ENCODE peak calls at places on chromosomes 3 and 15, in eight cellular contexts. One of them, this sample, is unnamed. For H3K36me3, the result is how much of the 10 kb centered on the place peaks cover.

GRCh38 chr3:46917257-46917656 is 39.7 kb downstream of the PTH1R start:
- DNase-seq in CD4-positive, alpha-beta memory T cell: no peak
- DNase-seq in endodermal cell: no peak
- DNase-seq in heart right ventricle: no peak
- DNase-seq in aorta: no peak
- DNase-seq in tibial artery: no peak
- DNase-seq in colonic mucosa: no peak
- DNase-seq in left ventricle myocardium inferior: peak
- DNase-seq in this sample: no peak

GRCh38 chr3:110946810-110947209 is 124.8 kb upstream of the NECTIN3 start:
- DNase-seq in endodermal cell: no peak
- DNase-seq in colonic mucosa: no peak
- DNase-seq in left ventricle myocardium inferior: no peak
- DNase-seq in aorta: no peak
- DNase-seq in CD4-positive, alpha-beta memory T cell: no peak
- DNase-seq in heart right ventricle: no peak
- DNase-seq in tibial artery: no peak
- DNase-seq in this sample: no peak

GRCh38 chr15:73931441-73931840 is 5.2 kb downstream of the LOXL1 start:
- DNase-seq in CD4-positive, alpha-beta memory T cell: no peak
- DNase-seq in colonic mucosa: no peak
- DNase-seq in heart right ventricle: no peak
- DNase-seq in tibial artery: peak
- DNase-seq in left ventricle myocardium inferior: peak
- DNase-seq in aorta: peak
- DNase-seq in endodermal cell: no peak
- DNase-seq in this sample: no peak

GRCh38 chr3:134038716-134039115 is 9.0 kb upstream of the SLCO2A1 start:
- DNase-seq in endodermal cell: no peak
- DNase-seq in CD4-positive, alpha-beta memory T cell: no peak
- DNase-seq in left ventricle myocardium inferior: no peak
- DNase-seq in aorta: no peak
- DNase-seq in heart right ventricle: no peak
- DNase-seq in colonic mucosa: peak
- DNase-seq in tibial artery: no peak
- DNase-seq in this sample: no peak

GRCh38 chr3:79729096-79729495 is 38.7 kb downstream of the ROBO1 start:
- DNase-seq in CD4-positive, alpha-beta memory T cell: no peak
- DNase-seq in endodermal cell: no peak
- DNase-seq in left ventricle myocardium inferior: no peak
- DNase-seq in aorta: no peak
- DNase-seq in heart right ventricle: peak
- DNase-seq in tibial artery: no peak
- DNase-seq in colonic mucosa: no peak
- DNase-seq in this sample: no peak

GRCh38 chr3:25604107-25604805 is 60.5 kb downstream of the TOP2B start:
- DNase-seq in heart right ventricle: no peak
- DNase-seq in endodermal cell: no peak
- DNase-seq in tibial artery: no peak
- DNase-seq in colonic mucosa: no peak
- DNase-seq in CD4-positive, alpha-beta memory T cell: no peak
- DNase-seq in aorta: no peak
- DNase-seq in left ventricle myocardium inferior: no peak
- DNase-seq in this sample: no peak

GRCh38 chr3:111895079-111895478 is 36.0 kb downstream of the PHLDB2 start:
- DNase-seq in tibial artery: no peak
- DNase-seq in colonic mucosa: no peak
- DNase-seq in aorta: no peak
- DNase-seq in endodermal cell: no peak
- DNase-seq in heart right ventricle: no peak
- DNase-seq in CD4-positive, alpha-beta memory T cell: no peak
- DNase-seq in left ventricle myocardium inferior: no peak
- DNase-seq in this sample: peak

GRCh38 chr15:57551717-57552677 is 39.7 kb upstream of the MYZAP start:
- DNase-seq in CD4-positive, alpha-beta memory T cell: no peak
- DNase-seq in aorta: no peak
- DNase-seq in heart right ventricle: peak
- DNase-seq in tibial artery: no peak
- DNase-seq in left ventricle myocardium inferior: peak
- DNase-seq in colonic mucosa: no peak
- DNase-seq in endodermal cell: peak
- DNase-seq in this sample: peak

GRCh38 chr3:101070260-101071121 is 77.3 kb upstream of the ABI3BP start:
- DNase-seq in heart right ventricle: peak
- DNase-seq in left ventricle myocardium inferior: peak
- DNase-seq in tibial artery: no peak
- DNase-seq in aorta: peak
- DNase-seq in colonic mucosa: peak
- DNase-seq in endodermal cell: peak
- DNase-seq in CD4-positive, alpha-beta memory T cell: peak
- DNase-seq in this sample: peak

GRCh38 chr15:57667171-57667924 is 39.2 kb upstream of the POLR2M start:
- DNase-seq in left ventricle myocardium inferior: no peak
- DNase-seq in tibial artery: no peak
- DNase-seq in endodermal cell: no peak
- DNase-seq in aorta: no peak
- DNase-seq in CD4-positive, alpha-beta memory T cell: no peak
- DNase-seq in heart right ventricle: no peak
- DNase-seq in colonic mucosa: peak
- DNase-seq in this sample: peak

GRCh38 chr15:39283531-39283930 is 297.3 kb upstream of the THBS1 start:
- DNase-seq in aorta: no peak
- DNase-seq in left ventricle myocardium inferior: no peak
- DNase-seq in colonic mucosa: no peak
- DNase-seq in tibial artery: no peak
- DNase-seq in endodermal cell: no peak
- DNase-seq in heart right ventricle: no peak
- DNase-seq in CD4-positive, alpha-beta memory T cell: no peak
- DNase-seq in this sample: no peak

GRCh38 chr15:45611305-45611704 is 23.5 kb upstream of the SQOR start:
- DNase-seq in tibial artery: no peak
- DNase-seq in colonic mucosa: no peak
- DNase-seq in endodermal cell: no peak
- DNase-seq in CD4-positive, alpha-beta memory T cell: no peak
- DNase-seq in aorta: no peak
- DNase-seq in heart right ventricle: no peak
- DNase-seq in left ventricle myocardium inferior: no peak
- DNase-seq in this sample: no peak

GRCh38 chr15:59384507-59384906 is 11.8 kb upstream of the MYO1E start:
- DNase-seq in aorta: no peak
- DNase-seq in CD4-positive, alpha-beta memory T cell: no peak
- DNase-seq in endodermal cell: no peak
- DNase-seq in colonic mucosa: no peak
- DNase-seq in left ventricle myocardium inferior: no peak
- DNase-seq in tibial artery: no peak
- DNase-seq in heart right ventricle: no peak
- DNase-seq in this sample: no peak

GRCh38 chr3:59436164-59436958 is 386.5 kb upstream of the CFAP20DC start:
- DNase-seq in endodermal cell: no peak
- DNase-seq in colonic mucosa: peak
- DNase-seq in left ventricle myocardium inferior: no peak
- DNase-seq in aorta: no peak
- DNase-seq in tibial artery: no peak
- DNase-seq in heart right ventricle: no peak
- DNase-seq in CD4-positive, alpha-beta memory T cell: no peak
- DNase-seq in this sample: no peak

GRCh38 chr15:40046721-40047412 is 7.9 kb upstream of the SRP14 start:
- DNase-seq in endodermal cell: no peak
- DNase-seq in colonic mucosa: no peak
- DNase-seq in aorta: no peak
- DNase-seq in CD4-positive, alpha-beta memory T cell: no peak
- DNase-seq in heart right ventricle: no peak
- DNase-seq in tibial artery: peak
- DNase-seq in left ventricle myocardium inferior: no peak
- DNase-seq in this sample: no peak

GRCh38 chr3:53708001-53708621 is 138.1 kb downstream of the CHDH start:
- DNase-seq in left ventricle myocardium inferior: no peak
- DNase-seq in heart right ventricle: peak
- DNase-seq in CD4-positive, alpha-beta memory T cell: no peak
- DNase-seq in aorta: no peak
- DNase-seq in tibial artery: no peak
- DNase-seq in colonic mucosa: no peak
- DNase-seq in endodermal cell: peak
- DNase-seq in this sample: no peak

GRCh38 chr15:33016405-33017024 is 178.0 kb downstream of the FMN1 start:
- DNase-seq in aorta: no peak
- DNase-seq in tibial artery: no peak
- DNase-seq in colonic mucosa: no peak
- DNase-seq in CD4-positive, alpha-beta memory T cell: no peak
- DNase-seq in left ventricle myocardium inferior: no peak
- DNase-seq in heart right ventricle: no peak
- DNase-seq in endodermal cell: no peak
- DNase-seq in this sample: no peak

GRCh38 chr3:148102156-148102555 is 595.5 kb upstream of the AGTR1 start:
- DNase-seq in CD4-positive, alpha-beta memory T cell: no peak
- DNase-seq in aorta: no peak
- DNase-seq in tibial artery: no peak
- DNase-seq in left ventricle myocardium inferior: no peak
- DNase-seq in colonic mucosa: no peak
- DNase-seq in heart right ventricle: no peak
- DNase-seq in endodermal cell: no peak
- DNase-seq in this sample: no peak

GRCh38 chr15:79623488-79623887 is 191.4 kb downstream of the MINAR1 start:
- DNase-seq in tibial artery: no peak
- DNase-seq in heart right ventricle: no peak
- DNase-seq in colonic mucosa: no peak
- DNase-seq in endodermal cell: no peak
- DNase-seq in CD4-positive, alpha-beta memory T cell: no peak
- DNase-seq in aorta: no peak
- DNase-seq in left ventricle myocardium inferior: no peak
- DNase-seq in this sample: no peak
- H3K4me3 ChIP-seq in tibial artery: no peak
- H3K4me3 ChIP-seq in heart right ventricle: no peak
- H3K4me3 ChIP-seq in colonic mucosa: no peak
- H3K4me3 ChIP-seq in endodermal cell: no peak
- H3K4me3 ChIP-seq in CD4-positive, alpha-beta memory T cell: no peak
- H3K4me3 ChIP-seq in aorta: no peak
- H3K4me3 ChIP-seq in left ventricle myocardium inferior: no peak
- H3K4me3 ChIP-seq in this sample: no peak

GRCh38 chr3:52400275-52400793 is 44.6 kb downstream of the SEMA3G start:
- DNase-seq in tibial artery: no peak
- DNase-seq in heart right ventricle: peak
- DNase-seq in CD4-positive, alpha-beta memory T cell: no peak
- DNase-seq in endodermal cell: no peak
- DNase-seq in aorta: peak
- DNase-seq in left ventricle myocardium inferior: peak
- DNase-seq in colonic mucosa: no peak
- DNase-seq in this sample: no peak
- H3K36me3 ChIP-seq in tibial artery: half or more
- H3K36me3 ChIP-seq in heart right ventricle: under half
- H3K36me3 ChIP-seq in CD4-positive, alpha-beta memory T cell: half or more
- H3K36me3 ChIP-seq in endodermal cell: under half
- H3K36me3 ChIP-seq in aorta: under half
- H3K36me3 ChIP-seq in left ventricle myocardium inferior: under half
- H3K36me3 ChIP-seq in colonic mucosa: under half
- H3K36me3 ChIP-seq in this sample: under half

GRCh38 chr3:128727485-128727884 is 1.5 kb downstream of the RAB7A start:
- DNase-seq in CD4-positive, alpha-beta memory T cell: no peak
- DNase-seq in tibial artery: no peak
- DNase-seq in endodermal cell: no peak
- DNase-seq in heart right ventricle: no peak
- DNase-seq in colonic mucosa: no peak
- DNase-seq in left ventricle myocardium inferior: no peak
- DNase-seq in aorta: no peak
- DNase-seq in this sample: no peak
- H3K4me3 ChIP-seq in CD4-positive, alpha-beta memory T cell: peak
- H3K4me3 ChIP-seq in tibial artery: peak
- H3K4me3 ChIP-seq in endodermal cell: peak
- H3K4me3 ChIP-seq in heart right ventricle: peak
- H3K4me3 ChIP-seq in colonic mucosa: peak
- H3K4me3 ChIP-seq in left ventricle myocardium inferior: peak
- H3K4me3 ChIP-seq in aorta: peak
- H3K4me3 ChIP-seq in this sample: peak

GRCh38 chr3:86965180-86965579 is 25.8 kb downstream of the VGLL3 start:
- DNase-seq in colonic mucosa: no peak
- DNase-seq in left ventricle myocardium inferior: no peak
- DNase-seq in endodermal cell: no peak
- DNase-seq in tibial artery: no peak
- DNase-seq in heart right ventricle: no peak
- DNase-seq in CD4-positive, alpha-beta memory T cell: no peak
- DNase-seq in aorta: no peak
- DNase-seq in this sample: no peak
- H3K36me3 ChIP-seq in colonic mucosa: under half
- H3K36me3 ChIP-seq in left ventricle myocardium inferior: under half
- H3K36me3 ChIP-seq in endodermal cell: under half
- H3K36me3 ChIP-seq in tibial artery: under half
- H3K36me3 ChIP-seq in heart right ventricle: under half
- H3K36me3 ChIP-seq in CD4-positive, alpha-beta memory T cell: under half
- H3K36me3 ChIP-seq in aorta: under half
- H3K36me3 ChIP-seq in this sample: under half

DNA sequence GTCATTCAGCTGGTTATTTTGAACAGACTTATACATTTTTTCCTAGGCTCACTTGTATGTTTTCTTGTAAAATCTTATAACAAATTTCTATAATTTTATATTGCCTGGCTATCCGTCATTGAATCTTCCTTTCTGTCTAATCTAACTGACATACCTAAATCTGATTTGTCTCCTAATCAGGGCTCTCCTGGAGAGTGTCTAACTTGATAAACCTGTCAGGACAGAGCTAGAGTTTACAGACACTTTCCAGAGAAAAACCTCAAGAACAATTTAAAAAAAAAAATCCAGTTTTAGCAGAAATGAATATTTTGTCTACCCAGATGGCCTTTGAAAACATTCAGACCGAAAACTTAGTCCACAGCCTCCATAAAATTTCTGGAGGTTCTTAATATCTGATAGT is 1305.8 kb downstream of the ROBO1 start:
- DNase-seq in CD4-positive, alpha-beta memory T cell: no peak
- DNase-seq in colonic mucosa: no peak
- DNase-seq in tibial artery: no peak
- DNase-seq in heart right ventricle: no peak
- DNase-seq in aorta: no peak
- DNase-seq in endodermal cell: no peak
- DNase-seq in left ventricle myocardium inferior: no peak
- DNase-seq in this sample: no peak
- H3K4me3 ChIP-seq in CD4-positive, alpha-beta memory T cell: no peak
- H3K4me3 ChIP-seq in colonic mucosa: no peak
- H3K4me3 ChIP-seq in tibial artery: no peak
- H3K4me3 ChIP-seq in heart right ventricle: no peak
- H3K4me3 ChIP-seq in aorta: no peak
- H3K4me3 ChIP-seq in endodermal cell: no peak
- H3K4me3 ChIP-seq in left ventricle myocardium inferior: no peak
- H3K4me3 ChIP-seq in this sample: no peak

DNA sequence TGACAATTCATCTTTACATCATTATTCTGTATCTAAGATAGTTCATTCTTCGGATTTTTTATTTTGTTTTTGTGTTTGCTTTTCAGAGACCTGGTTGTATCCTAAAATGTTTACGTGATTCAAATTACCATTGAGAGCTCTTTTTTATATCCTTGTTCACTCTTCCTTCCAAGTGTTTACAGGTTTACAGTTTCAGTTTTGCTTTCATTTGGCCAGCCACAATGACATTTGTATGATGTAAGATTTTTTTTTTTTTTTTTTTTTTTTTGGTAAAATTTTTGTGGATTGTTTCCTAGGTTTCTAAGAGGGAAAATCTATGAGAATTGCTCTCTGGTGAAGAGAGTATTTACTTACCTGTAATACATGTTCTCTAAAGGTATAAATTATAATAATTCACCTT is 55.0 kb downstream of the SETD5 start:
- DNase-seq in CD4-positive, alpha-beta memory T cell: peak
- DNase-seq in endodermal cell: no peak
- DNase-seq in left ventricle myocardium inferior: no peak
- DNase-seq in tibial artery: no peak
- DNase-seq in aorta: no peak
- DNase-seq in colonic mucosa: no peak
- DNase-seq in heart right ventricle: no peak
- DNase-seq in this sample: no peak
- H3K36me3 ChIP-seq in CD4-positive, alpha-beta memory T cell: under half
- H3K36me3 ChIP-seq in endodermal cell: half or more
- H3K36me3 ChIP-seq in left ventricle myocardium inferior: half or more
- H3K36me3 ChIP-seq in tibial artery: half or more
- H3K36me3 ChIP-seq in aorta: under half
- H3K36me3 ChIP-seq in colonic mucosa: under half
- H3K36me3 ChIP-seq in heart right ventricle: under half
- H3K36me3 ChIP-seq in this sample: under half